ENCODE peak calls at places on chromosomes 3 and 15, in five cellular contexts. V is GM12878, O is A549, I is HepG2, T is K562. N is an unnamed sample.

GRCh38 chr15:95839367-95839782 is 491.1 kb upstream of the NR2F2 start:
- DNase-seq in I (no peak), V (peak; percentile 66), T (no peak), O (no peak), N (no peak)

GRCh38 chr3:107794664-107795443 is 272.1 kb downstream of the BBX start:
- DNase-seq in T (no peak), V (no peak), O (peak; percentile 2), I (no peak), N (no peak)

GRCh38 chr3:151445283-151446001 is 15.4 kb downstream of the IGSF10 start:
- DNase-seq in O (no peak), V (no peak), I (no peak), T (no peak), N (no peak)

GRCh38 chr3:7962244-7962643 is 539.4 kb upstream of the LMCD1 start:
- DNase-seq in V (no peak), O (no peak), I (no peak), T (no peak), N (no peak)

GRCh38 chr15:100759698-100760356 is 119.8 kb upstream of the ALDH1A3 start:
- DNase-seq in I (peak; percentile 22), O (peak; percentile 93), T (peak; percentile 4), V (no peak), N (no peak)

GRCh38 chr3:128787256-128788253 is 61.6 kb downstream of the RAB7A start:
- DNase-seq in O (peak; percentile 52), I (peak; percentile 12), V (no peak), T (peak; percentile 28), N (no peak)

GRCh38 chr3:49016414-49017228 is 1.8 kb downstream of the DALRD3 start:
- DNase-seq in I (no peak), O (no peak), T (no peak), V (no peak), N (no peak)

GRCh38 chr3:6679510-6679909 is 181.4 kb upstream of the GRM7 start:
- DNase-seq in O (no peak), T (peak; percentile 3), I (no peak), V (peak; percentile 20), N (no peak)

GRCh38 chr3:139301183-139301582 is 42.6 kb upstream of the MRPS22 start:
- DNase-seq in I (peak; percentile 29), O (no peak), V (no peak), T (peak; percentile 48), N (no peak)

GRCh38 chr3:84601303-84601702 is 357.5 kb upstream of the CADM2 start:
- DNase-seq in I (peak; percentile 23), O (no peak), T (no peak), V (no peak), N (no peak)
- TF ChIP-seq KDM1A in I (no peak), O (no peak), T (no peak), V (no peak), N (no peak)

GRCh38 chr3:57164606-57165573 is at the start of gene IL17RD:
- DNase-seq in O (peak; percentile 72), V (no peak), T (peak; percentile 82), I (peak; percentile 37), N (peak; percentile 65)
- TF ChIP-seq MAX in O (no peak), V (no peak), T (no peak), I (peak; percentile 31), N (peak; percentile 49)

GRCh38 chr3:21544076-21544462 is 206.9 kb downstream of the ZNF385D start:
- DNase-seq in O (no peak), T (no peak), I (no peak), V (no peak), N (no peak)
- TF ChIP-seq KDM1A in O (no peak), T (no peak), I (no peak), V (no peak), N (no peak)

GRCh38 chr3:21668012-21668411 is 83.0 kb downstream of the ZNF385D start:
- DNase-seq in T (no peak), V (no peak), I (no peak), O (no peak), N (no peak)

GRCh38 chr3:21665444-21665843 is 85.6 kb downstream of the ZNF385D start:
- DNase-seq in I (no peak), T (no peak), V (no peak), O (no peak), N (no peak)

GRCh38 chr3:21664996-21665395 is 86.0 kb downstream of the ZNF385D start:
- DNase-seq in V (no peak), T (no peak), O (no peak), I (no peak), N (no peak)

GRCh38 chr3:21662403-21662802 is 88.6 kb downstream of the ZNF385D start:
- DNase-seq in T (no peak), V (no peak), O (no peak), I (no peak), N (no peak)
- TF ChIP-seq MAX in T (no peak), V (no peak), O (no peak), I (no peak), N (no peak)

GRCh38 chr3:45988804-45989203 is 6.8 kb downstream of the FYCO1 start:
- DNase-seq in I (no peak), O (no peak), V (no peak), T (no peak), N (no peak)
- TF ChIP-seq KDM1A in I (no peak), O (no peak), V (no peak), T (no peak), N (no peak)

DNA sequence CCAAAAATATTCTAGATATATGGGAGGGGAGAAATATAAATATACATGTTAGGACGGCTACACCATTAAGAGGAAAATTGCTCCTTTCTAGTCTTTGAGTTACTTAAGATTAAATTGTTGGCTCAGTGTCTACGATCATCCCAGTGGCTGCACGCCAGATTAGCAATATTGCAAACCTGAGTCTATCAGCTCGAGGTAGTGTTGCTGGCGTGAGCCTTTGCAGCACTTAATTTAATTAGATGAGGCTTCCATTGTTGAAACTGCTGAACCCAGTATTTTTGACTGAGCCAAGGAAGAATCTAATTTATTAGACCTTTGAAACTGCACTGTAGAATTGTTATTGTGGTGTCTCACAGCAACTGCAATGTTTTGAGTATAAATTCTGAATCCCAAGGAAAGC is 782.4 kb upstream of the ROBO1 start:
- DNase-seq in V (no peak), T (no peak), O (no peak), I (no peak), N (no peak)
- TF ChIP-seq MAX in V (no peak), T (no peak), O (no peak), I (no peak), N (no peak)

DNA sequence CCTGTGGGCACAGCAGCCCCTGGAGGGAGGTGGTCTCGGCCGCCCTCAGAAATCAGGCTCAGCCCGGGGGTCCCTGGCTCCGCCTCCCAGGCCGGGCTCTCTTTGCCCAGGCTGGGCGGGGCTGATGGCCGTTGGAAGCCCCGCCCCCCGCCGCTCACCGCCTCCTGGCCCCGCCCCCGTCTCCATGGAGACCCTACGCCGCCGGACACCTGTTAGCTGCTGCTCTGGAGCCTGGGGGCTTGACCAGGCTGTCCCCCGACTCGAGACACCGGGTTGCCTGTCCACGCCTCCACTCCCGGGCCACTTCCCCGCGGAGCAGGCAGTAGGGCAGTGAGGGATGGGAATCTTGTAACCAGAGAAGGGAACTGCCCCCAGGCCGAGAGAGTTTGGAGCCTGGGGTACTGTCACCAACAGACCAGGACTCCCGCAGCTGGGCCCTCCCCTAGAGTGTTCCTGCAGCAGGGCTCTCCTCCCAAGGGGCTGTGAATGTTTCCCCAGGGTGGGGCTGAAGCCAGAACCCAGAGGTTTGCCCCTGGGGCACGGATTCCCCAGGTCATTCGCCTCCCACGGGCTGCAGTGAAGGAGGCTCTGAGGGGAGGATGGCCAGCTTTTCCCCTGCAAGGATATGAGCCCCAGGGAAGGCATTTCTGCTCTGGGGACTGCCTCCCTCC is 27.8 kb upstream of the RPL32 start:
- DNase-seq in I (no peak), O (no peak), T (peak; percentile 76), V (no peak), N (no peak)
- TF ChIP-seq KDM1A in I (no peak), O (no peak), T (no peak), V (no peak), N (no peak)

GRCh38 chr3:174126990-174127758 is 729.6 kb downstream of the NLGN1 start:
- DNase-seq in I (no peak), V (no peak), O (no peak), T (no peak), N (no peak)
- TF ChIP-seq MAX in I (no peak), V (no peak), O (no peak), T (no peak), N (no peak)

DNA sequence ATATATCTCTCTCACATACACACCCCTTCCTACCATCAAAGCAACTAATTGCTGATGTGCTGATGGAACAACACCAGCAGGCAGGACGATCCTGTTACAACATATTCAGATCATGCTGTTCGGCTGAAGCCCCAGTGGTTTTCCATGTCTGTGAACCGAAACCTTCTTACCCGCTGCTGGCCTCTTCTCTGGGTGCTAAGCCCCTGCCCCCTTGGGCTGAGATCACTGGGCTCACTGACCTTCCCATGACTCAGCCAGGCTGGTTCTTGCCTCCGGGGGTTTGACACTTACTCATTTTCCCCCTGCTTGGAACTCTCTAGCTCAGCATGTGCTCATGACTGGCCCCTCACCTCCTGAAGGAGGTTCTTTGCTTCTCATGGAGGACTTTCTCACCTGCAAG is 122.0 kb upstream of the RGMA start:
- DNase-seq in O (no peak), V (no peak), T (no peak), I (no peak), N (no peak)
- TF ChIP-seq KDM1A in O (no peak), V (no peak), T (no peak), I (no peak), N (no peak)